ENCODE peak calls at places on chromosomes 11 and 22, in six cellular contexts. X is heart left ventricle, H is Karpas-422, Q is fibroblast of lung, E is skeletal muscle cell, V is left cardiac atrium. L is an unnamed sample.

GRCh38 chr11:65560555-65561418 is 2.6 kb upstream of the LTBP3 start:
- DNase-seq in X (no peak), H (no peak), Q (peak; percentile 87), V (peak; percentile 59), E (no peak), L (no peak)

GRCh38 chr22:39055658-39056057 is 15.0 kb downstream of the APOBEC3F start:
- DNase-seq in V (no peak), H (no peak), X (no peak), E (no peak), Q (no peak), L (no peak)

GRCh38 chr22:42114721-42115120 is 15.9 kb downstream of the CYP2D6 start:
- DNase-seq in E (no peak), X (no peak), H (peak; percentile 71), V (no peak), Q (no peak), L (peak; percentile 18)

GRCh38 chr11:111631666-111632039 is 29.4 kb downstream of the SIK2 start:
- DNase-seq in X (no peak), Q (peak; percentile 89), E (peak; percentile 41), H (peak; percentile 71), V (no peak), L (peak; percentile 85)

GRCh38 chr11:133910101-133910500 is 46.7 kb downstream of the IGSF9B start:
- DNase-seq in E (no peak), X (peak; percentile 37), Q (no peak), H (no peak), V (no peak), L (no peak)

GRCh38 chr11:62805991-62806441 is 776 bp upstream of the NXF1 start:
- DNase-seq in Q (peak; percentile 59), X (no peak), H (peak; percentile 77), E (no peak), V (no peak), L (no peak)

GRCh38 chr11:119417726-119418540 is 5.0 kb downstream of the THY1 start:
- DNase-seq in V (no peak), Q (peak; percentile 99), E (peak; percentile 72), H (no peak), X (no peak), L (peak; percentile 92)

GRCh38 chr11:13486926-13487660 is 8.7 kb downstream of the PTH start:
- DNase-seq in E (no peak), Q (no peak), V (peak; percentile 53), X (peak; percentile 81), H (peak; percentile 76), L (no peak)

GRCh38 chr11:12426176-12426575 is 48.8 kb downstream of the PARVA start:
- DNase-seq in H (no peak), E (no peak), Q (no peak), X (no peak), V (no peak), L (no peak)

GRCh38 chr22:32324505-32325415 is 32.9 kb upstream of the RFPL3 start:
- DNase-seq in H (no peak), Q (no peak), E (no peak), V (no peak), X (no peak), L (no peak)

GRCh38 chr11:28939381-28939780 is 831.2 kb downstream of the METTL15 start:
- DNase-seq in Q (peak; percentile 30), V (no peak), H (no peak), X (no peak), E (no peak), L (no peak)

GRCh38 chr11:76598426-76598839 is 72.1 kb downstream of the LRRC32 start:
- DNase-seq in Q (peak; percentile 51), H (peak; percentile 87), X (no peak), V (no peak), E (no peak), L (peak; percentile 57)

GRCh38 chr22:40479887-40480538 is 109.6 kb downstream of the SGSM3 start:
- DNase-seq in E (no peak), V (no peak), Q (peak; percentile 29), H (no peak), X (no peak), L (peak; percentile 50)

GRCh38 chr11:95490625-95491024 is 259.6 kb upstream of the SESN3 start:
- DNase-seq in E (no peak), X (no peak), V (no peak), Q (no peak), H (no peak), L (no peak)

GRCh38 chr11:1882265-1883238 is 9.1 kb downstream of the PRR33 start:
- DNase-seq in E (no peak), V (peak; percentile 86), Q (peak; percentile 41), H (peak; percentile 94), X (peak; percentile 94), L (peak; percentile 38)

GRCh38 chr11:87306260-87306861 is 268.6 kb downstream of the TMEM135 start:
- DNase-seq in E (no peak), H (peak; percentile 77), X (no peak), V (no peak), Q (no peak), L (peak; percentile 39)

GRCh38 chr11:129861702-129862107 is 33.7 kb downstream of the NFRKB start:
- DNase-seq in X (no peak), H (no peak), V (peak; percentile 54), E (peak; percentile 79), Q (peak; percentile 97), L (peak; percentile 75)

GRCh38 chr11:100827934-100828661 is 141.0 kb downstream of the ARHGAP42 start:
- DNase-seq in H (peak; percentile 56), E (peak; percentile 77), X (no peak), V (no peak), Q (peak; percentile 88), L (no peak)

GRCh38 chr11:1345752-1346513 is 36.5 kb upstream of the TOLLIP start:
- DNase-seq in Q (no peak), X (no peak), H (no peak), V (no peak), E (no peak), L (no peak)

GRCh38 chr11:111785886-111786412 is 19.8 kb upstream of the PPP2R1B start:
- DNase-seq in X (no peak), V (no peak), H (no peak), Q (no peak), E (no peak), L (no peak)

GRCh38 chr11:11909727-11910126 is 68.0 kb downstream of the USP47 start:
- DNase-seq in X (no peak), E (no peak), Q (peak; percentile 91), V (no peak), H (no peak), L (peak; percentile 41)

GRCh38 chr11:71948314-71949027 is 19.6 kb downstream of the RNF121 start:
- DNase-seq in H (no peak), V (no peak), X (no peak), E (no peak), Q (peak; percentile 72), L (no peak)

GRCh38 chr22:28208036-28208435 is 289.0 kb upstream of the PITPNB start:
- DNase-seq in H (no peak), V (no peak), Q (peak; percentile 77), X (no peak), E (no peak), L (no peak)

GRCh38 chr22:29972121-29972520 is 89.1 kb downstream of the MTMR3 start:
- DNase-seq in E (no peak), H (no peak), V (no peak), X (no peak), Q (no peak), L (no peak)

GRCh38 chr11:85930879-85931366 is 75.7 kb downstream of the CCDC83 start:
- DNase-seq in X (no peak), H (no peak), V (no peak), Q (no peak), E (no peak), L (no peak)

GRCh38 chr11:100932474-100933100 is 197.0 kb downstream of the PGR start:
- DNase-seq in Q (peak; percentile 27), X (no peak), E (no peak), H (peak; percentile 75), V (no peak), L (peak; percentile 23)

GRCh38 chr11:128696930-128697329 is 3.1 kb downstream of the FLI1 start:
- DNase-seq in E (no peak), Q (no peak), H (no peak), X (no peak), V (no peak), L (no peak)

GRCh38 chr22:38745676-38746460 is 9.9 kb downstream of the SUN2 start:
- DNase-seq in V (no peak), E (no peak), X (peak; percentile 20), H (no peak), Q (no peak), L (no peak)

GRCh38 chr22:49475253-49475652 is 352.4 kb downstream of the BRD1 start:
- DNase-seq in Q (no peak), E (no peak), X (no peak), H (no peak), V (no peak), L (no peak)

GRCh38 chr22:26021516-26021915 is 147.7 kb upstream of the SEZ6L start:
- DNase-seq in H (no peak), E (no peak), V (no peak), Q (no peak), X (no peak), L (no peak)

GRCh38 chr22:50084085-50084484 is 1.1 kb downstream of the MLC1 start:
- DNase-seq in X (no peak), H (no peak), V (no peak), E (no peak), Q (no peak), L (no peak)

GRCh38 chr11:82718307-82718706 is 15.4 kb downstream of the FAM181B start:
- DNase-seq in V (no peak), E (peak; percentile 1), H (peak; percentile 77), X (no peak), Q (peak; percentile 39), L (peak; percentile 45)

GRCh38 chr11:26806209-26806608 is 84.3 kb upstream of the SLC5A12 start:
- DNase-seq in H (no peak), X (no peak), V (no peak), Q (peak; percentile 59), E (no peak), L (peak; percentile 55)

GRCh38 chr22:17060126-17060525 is 24.7 kb upstream of the IL17RA start:
- DNase-seq in E (no peak), H (no peak), V (no peak), Q (no peak), X (no peak), L (no peak)

GRCh38 chr11:134433251-134433650 is 21.2 kb upstream of the B3GAT1 start:
- DNase-seq in Q (no peak), V (no peak), E (no peak), H (no peak), X (no peak), L (no peak)

GRCh38 chr11:20002312-20003216 is 157.7 kb downstream of the DBX1 start:
- DNase-seq in Q (no peak), X (no peak), V (no peak), E (no peak), H (no peak), L (no peak)

GRCh38 chr11:18295316-18295715 is 26.6 kb downstream of the HPS5 start:
- DNase-seq in X (no peak), E (no peak), H (no peak), Q (no peak), V (no peak), L (no peak)

L was measured in fibroblast of gingiva.